ENCODE peak calls at places on chromosome 9, in ten cellular contexts. C is MCF 10A; S is WTC11; A is mesothelial cell of epicardium; E is fibroblast of pulmonary artery; G is CD8-positive, alpha-beta T cell; H is HFF-Myc; Q is transverse colon; K is tibial nerve; M is heart left ventricle. O is an unnamed sample.

GRCh38 chr9:85444243-85444642 is 297.5 kb downstream of the AGTPBP1 start:
- DNase-seq in C (no peak), S (no peak), A (no peak), E (no peak), G (no peak), H (no peak), Q (no peak), K (no peak), M (no peak), O (no peak)

GRCh38 chr9:89954229-89954628 is 349.4 kb downstream of the GADD45G start:
- DNase-seq in C (no peak), S (no peak), A (no peak), E (no peak), G (no peak), H (no peak), Q (no peak), K (no peak), M (no peak), O (no peak)

GRCh38 chr9:29697011-29697410 is 2123.7 kb upstream of the C9orf72 start:
- DNase-seq in C (no peak), S (no peak), A (no peak), E (peak; percentile 48), G (no peak), H (no peak), Q (no peak), K (no peak), M (no peak), O (peak; percentile 78)

GRCh38 chr9:71920456-71921189 is 9.2 kb downstream of the C9orf85 start:
- DNase-seq in C (no peak), S (no peak), A (no peak), E (no peak), G (no peak), H (no peak), Q (no peak), K (no peak), M (no peak), O (peak; percentile 10)

GRCh38 chr9:801399-802071 is 40.0 kb upstream of the DMRT1 start:
- DNase-seq in C (peak; percentile 46), S (no peak), A (no peak), E (peak; percentile 66), G (no peak), H (no peak), Q (no peak), K (no peak), M (no peak), O (peak; percentile 76)

GRCh38 chr9:113638916-113639315 is 175.4 kb downstream of the RGS3 start:
- DNase-seq in C (no peak), S (no peak), A (no peak), E (no peak), G (no peak), H (no peak), Q (no peak), K (no peak), M (no peak), O (no peak)

GRCh38 chr9:70220216-70220615 is 38.6 kb upstream of the SMC5 start:
- DNase-seq in C (no peak), S (no peak), A (no peak), E (no peak), G (no peak), H (no peak), Q (no peak), K (no peak), M (no peak), O (no peak)

GRCh38 chr9:7172445-7173115 is 414.8 kb downstream of the KDM4C start:
- DNase-seq in C (no peak), S (no peak), A (no peak), E (peak; percentile 18), G (no peak), H (no peak), Q (no peak), K (no peak), M (no peak), O (no peak)

GRCh38 chr9:116789097-116789496 is 102.0 kb downstream of the TRIM32 start:
- DNase-seq in C (no peak), S (no peak), A (no peak), E (no peak), G (no peak), H (no peak), Q (no peak), K (no peak), M (no peak), O (no peak)

GRCh38 chr9:118038713-118039112 is 334.5 kb downstream of the TLR4 start:
- DNase-seq in C (no peak), S (no peak), A (no peak), E (no peak), G (no peak), H (no peak), Q (no peak), K (no peak), M (no peak), O (no peak)
- TF ChIP-seq CTCF in C (no peak), S (no peak), A (no peak), E (no peak), G (no peak), H (no peak), Q (no peak), K (no peak), M (no peak), O (no peak)

DNA sequence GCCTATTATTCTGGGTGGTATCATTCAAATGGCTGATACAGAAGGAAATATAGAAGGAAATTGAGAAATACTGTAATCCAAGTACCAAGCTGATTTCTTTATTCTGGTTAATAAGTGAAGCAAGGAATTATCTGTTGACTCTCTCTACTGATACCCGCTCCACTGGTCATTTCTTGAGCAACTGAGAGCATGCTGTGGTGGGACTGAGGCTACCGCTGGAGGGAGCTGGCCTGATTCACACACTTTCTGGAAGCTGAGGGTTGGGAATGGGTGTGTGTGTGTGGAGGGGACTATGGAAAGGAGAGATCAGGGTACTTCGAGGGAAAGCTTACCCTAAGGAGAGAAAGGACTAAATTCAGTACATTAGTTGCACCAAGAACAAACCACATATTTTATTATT is 104.1 kb downstream of the UGCG start:
- DNase-seq in C (no peak), S (peak; percentile 26), A (no peak), E (peak; percentile 21), G (no peak), H (no peak), Q (no peak), K (no peak), M (no peak), O (no peak)
- TF ChIP-seq CTCF in C (no peak), S (no peak), A (no peak), E (no peak), G (no peak), H (peak; percentile 22), Q (no peak), K (no peak), M (no peak), O (no peak)

DNA sequence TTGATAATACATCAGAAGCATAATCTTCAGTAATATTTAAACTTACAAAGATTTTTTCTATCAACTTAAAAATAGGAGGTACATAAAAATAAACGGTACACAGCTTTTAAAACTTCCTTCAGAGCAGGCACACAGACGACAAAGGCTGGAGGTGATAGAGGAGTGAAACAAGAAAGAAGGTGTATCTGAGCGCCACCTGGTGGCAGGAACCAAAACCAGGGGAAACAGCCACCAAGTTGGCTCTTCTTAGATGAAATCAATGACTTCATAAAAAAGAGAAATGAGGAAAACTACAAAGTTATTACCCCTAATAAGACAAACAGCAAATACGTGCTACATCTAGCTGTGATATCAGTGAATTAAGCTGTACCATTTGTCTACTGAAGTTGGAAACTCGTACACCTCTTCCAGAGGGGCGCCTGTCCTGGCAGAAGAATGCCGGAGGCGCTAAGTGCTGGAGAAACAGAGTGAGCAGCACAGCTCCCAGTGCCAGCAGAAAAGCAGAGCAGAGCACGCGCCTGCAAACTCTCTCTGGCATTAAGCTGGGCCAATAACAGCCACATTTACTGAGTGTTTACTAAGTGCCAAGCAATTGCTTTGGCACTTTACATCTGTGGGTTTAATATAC is 85.9 kb downstream of the SETX start:
- DNase-seq in C (peak; percentile 55), S (peak; percentile 80), A (peak; percentile 83), E (peak; percentile 79), G (peak; percentile 79), H (peak; percentile 40), Q (peak; percentile 65), K (peak; percentile 43), M (peak; percentile 55), O (peak; percentile 3)
- TF ChIP-seq CTCF in C (peak; percentile 47), S (peak; percentile 87), A (peak; percentile 92), E (peak; percentile 95), G (peak; percentile 95), H (peak; percentile 91), Q (peak; percentile 74), K (peak; percentile 69), M (peak; percentile 82), O (peak; percentile 64)

GRCh38 chr9:10855847-10856246 is 243.0 kb upstream of the PTPRD start:
- DNase-seq in C (peak; percentile 26), S (no peak), A (no peak), E (peak; percentile 43), G (no peak), H (no peak), Q (no peak), K (no peak), M (no peak), O (peak; percentile 6)
- TF ChIP-seq CTCF in C (peak; percentile 58), S (peak; percentile 29), A (peak; percentile 75), E (peak; percentile 43), G (no peak), H (no peak), Q (no peak), K (no peak), M (no peak), O (peak; percentile 11)

DNA sequence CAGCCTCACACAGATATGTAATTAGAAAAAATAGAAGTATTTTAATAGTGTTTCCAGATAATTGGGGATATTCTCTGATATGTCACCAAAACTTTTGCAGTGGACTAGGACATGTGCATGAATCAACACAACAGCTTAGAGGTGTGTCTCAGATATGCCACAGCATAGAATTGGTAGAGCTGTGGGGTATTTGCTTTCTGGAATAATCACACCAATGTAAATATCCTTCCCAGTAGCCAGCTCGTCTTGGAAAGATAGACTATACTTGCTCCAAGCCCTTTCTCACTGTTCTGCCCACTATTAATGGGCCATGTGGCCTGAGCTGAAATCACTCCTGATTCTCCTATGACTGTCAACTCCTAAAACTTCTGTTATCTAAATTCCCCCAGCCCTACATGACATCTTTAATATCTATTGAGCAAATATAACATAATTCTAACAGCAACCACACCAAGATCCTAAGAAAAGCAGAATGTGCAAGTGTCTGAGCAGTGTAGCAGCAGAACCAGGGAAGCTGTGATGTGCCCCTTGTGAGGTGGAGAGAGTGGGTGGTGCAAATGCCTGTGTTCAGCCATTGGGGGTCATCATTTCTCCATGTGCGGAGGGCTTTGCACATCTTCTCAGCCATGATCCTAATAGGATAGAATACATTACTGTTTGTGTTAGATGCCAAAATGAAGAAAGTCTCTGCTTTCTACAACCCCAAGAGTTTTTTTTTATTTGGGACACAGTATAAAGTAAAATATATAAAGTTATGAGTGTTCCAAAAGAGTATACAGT is 65.0 kb downstream of the MELK start:
- DNase-seq in C (no peak), S (no peak), A (no peak), E (peak; percentile 35), G (no peak), H (no peak), Q (no peak), K (no peak), M (no peak), O (no peak)
- TF ChIP-seq CTCF in C (no peak), S (no peak), A (no peak), E (peak; percentile 19), G (no peak), H (no peak), Q (no peak), K (no peak), M (no peak), O (no peak)

O was measured in bronchial epithelial cell.